ENCODE peak calls at places on chromosomes 1 and 21, in nine cellular contexts. Q is GM12891, V is transverse colon, F is GM12878, L is HCT116, H is upper lobe of left lung, Y is prostate gland, J is K562, N is spleen. K is an unnamed sample.

GRCh38 chr21:34801519-34802132 is 132.8 kb downstream of the CLIC6 start:
- DNase-seq in Q (peak; percentile 28), V (no peak), F (no peak), L (no peak), H (no peak), Y (no peak), J (peak; percentile 21), N (no peak), K (no peak)

GRCh38 chr1:165116732-165117131 is 239.8 kb downstream of the LMX1A start:
- DNase-seq in Q (no peak), V (no peak), F (no peak), L (peak; percentile 48), H (no peak), Y (no peak), J (no peak), N (no peak), K (no peak)

GRCh38 chr1:161013104-161013590 is 7.8 kb downstream of the F11R start:
- DNase-seq in Q (no peak), V (no peak), F (no peak), L (no peak), H (peak; percentile 69), Y (no peak), J (peak; percentile 52), N (no peak), K (no peak)

GRCh38 chr1:8425150-8425780 is 107.4 kb downstream of the SLC45A1 start:
- DNase-seq in Q (no peak), V (no peak), F (no peak), L (no peak), H (no peak), Y (no peak), J (no peak), N (no peak), K (no peak)

GRCh38 chr1:42214447-42214871 is 49.9 kb upstream of the GUCA2A start:
- DNase-seq in Q (no peak), V (peak; percentile 47), F (no peak), L (no peak), H (peak; percentile 60), Y (peak; percentile 72), J (no peak), N (no peak), K (no peak)

GRCh38 chr1:43605761-43606160 is 44.2 kb upstream of the KDM4A start:
- DNase-seq in Q (no peak), V (no peak), F (no peak), L (no peak), H (no peak), Y (no peak), J (no peak), N (no peak), K (no peak)

GRCh38 chr21:34702341-34702807 is 33.6 kb downstream of the CLIC6 start:
- DNase-seq in Q (no peak), V (no peak), F (no peak), L (no peak), H (no peak), Y (no peak), J (no peak), N (no peak), K (no peak)

GRCh38 chr21:45817345-45817744 is 164.2 kb upstream of the COL6A1 start:
- DNase-seq in Q (no peak), V (no peak), F (no peak), L (no peak), H (no peak), Y (no peak), J (no peak), N (no peak), K (no peak)

GRCh38 chr1:1034438-1034759 is 14.5 kb downstream of the AGRN start:
- DNase-seq in Q (no peak), V (no peak), F (no peak), L (no peak), H (no peak), Y (no peak), J (no peak), N (no peak), K (no peak)

GRCh38 chr21:15706686-15707085 is 23.1 kb upstream of the USP25 start:
- DNase-seq in Q (no peak), V (peak; percentile 23), F (no peak), L (peak; percentile 81), H (no peak), Y (peak; percentile 50), J (peak; percentile 8), N (no peak), K (no peak)

GRCh38 chr1:20634065-20634593 is 871 bp downstream of the PINK1 start:
- DNase-seq in Q (no peak), V (no peak), F (peak; percentile 13), L (no peak), H (no peak), Y (no peak), J (no peak), N (no peak), K (no peak)

GRCh38 chr1:236896716-236897115 is 101.6 kb downstream of the MTR start:
- DNase-seq in Q (no peak), V (no peak), F (no peak), L (no peak), H (no peak), Y (no peak), J (no peak), N (no peak), K (no peak)

GRCh38 chr1:19772053-19772452 is 27.7 kb downstream of the TMCO4 start:
- DNase-seq in Q (no peak), V (no peak), F (no peak), L (no peak), H (no peak), Y (no peak), J (no peak), N (no peak), K (no peak)

GRCh38 chr1:231602675-231602984 is 24.0 kb upstream of the DISC1 start:
- DNase-seq in Q (no peak), V (no peak), F (no peak), L (no peak), H (no peak), Y (no peak), J (no peak), N (no peak), K (no peak)

GRCh38 chr1:226962421-226963391 is 22.6 kb downstream of the COQ8A start:
- DNase-seq in Q (no peak), V (no peak), F (no peak), L (no peak), H (no peak), Y (no peak), J (no peak), N (no peak), K (no peak)

DNA sequence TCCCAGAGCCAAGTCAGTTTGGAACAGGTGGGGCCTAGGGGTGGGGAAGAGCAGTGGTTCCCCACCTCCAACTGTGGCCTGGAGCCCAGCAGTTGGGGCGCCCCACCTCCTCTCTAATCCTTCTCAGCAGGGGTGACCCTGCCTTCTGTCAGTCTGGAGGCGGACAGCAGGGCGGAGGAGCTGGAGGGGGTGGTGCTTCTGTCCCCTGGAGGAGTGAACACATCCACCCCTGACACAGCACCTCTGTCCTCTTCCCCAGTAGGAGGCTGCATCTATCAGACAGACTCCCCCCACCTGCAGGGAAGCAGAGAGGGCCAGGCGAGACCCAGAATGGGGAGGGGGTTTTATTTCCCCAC is 73.8 kb downstream of the MRPL37 start:
- DNase-seq in Q (no peak), V (peak; percentile 42), F (no peak), L (no peak), H (no peak), Y (no peak), J (peak; percentile 96), N (no peak), K (no peak)
- TF ChIP-seq POLR2AphosphoS5 in Q (no peak), V (peak; percentile 56), F (no peak), L (no peak), H (no peak), Y (no peak), J (peak; percentile 59), N (peak; percentile 2), K (no peak)

DNA sequence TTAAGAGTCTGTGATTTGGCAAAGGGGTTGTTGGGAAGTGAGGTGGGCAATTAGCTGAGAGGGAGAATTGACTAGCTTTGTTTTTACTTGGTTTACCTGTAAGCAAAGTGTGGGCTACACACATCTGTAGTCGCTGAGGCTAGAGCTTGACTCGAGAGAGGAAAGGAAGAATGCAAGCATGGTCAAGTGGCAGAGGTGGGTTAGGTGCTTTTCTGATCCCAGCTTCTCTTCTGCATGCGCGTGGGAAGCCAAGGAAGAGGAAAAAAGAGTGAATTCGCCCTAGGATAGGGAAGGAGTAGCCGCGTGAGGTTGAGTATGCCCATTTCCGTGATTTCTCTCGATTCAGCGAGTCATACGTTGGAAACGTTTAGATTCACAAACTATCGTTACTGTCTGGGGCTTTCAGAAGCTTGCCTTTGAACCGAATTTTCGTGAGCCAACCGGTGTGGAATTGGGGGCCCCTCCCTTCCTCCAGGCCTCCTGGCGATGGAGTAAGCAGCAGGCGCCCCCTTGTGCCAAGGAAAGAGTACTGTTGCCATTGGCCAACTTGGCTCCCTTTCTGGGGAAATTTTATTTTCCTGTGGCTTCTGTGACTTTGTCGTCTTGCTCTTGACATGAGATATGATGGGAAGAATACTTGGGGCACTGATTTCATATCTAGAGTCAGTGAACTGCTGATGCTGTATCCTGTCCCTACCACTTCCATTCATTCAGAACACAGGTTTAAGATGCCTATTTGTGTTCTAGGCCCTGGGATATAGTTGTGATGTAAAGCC is 1.3 kb downstream of the PIGV start:
- DNase-seq in Q (peak; percentile 68), V (peak; percentile 91), F (peak; percentile 59), L (peak; percentile 76), H (peak; percentile 93), Y (peak; percentile 88), J (peak; percentile 96), N (peak; percentile 95), K (peak; percentile 59)
- TF ChIP-seq POLR2A in Q (peak; percentile 73), V (no peak), F (no peak), L (peak; percentile 36), H (no peak), Y (peak; percentile 17), J (peak; percentile 57), N (no peak), K (peak; percentile 57)

GRCh38 chr1:21751281-21751680 is 31.7 kb downstream of the USP48 start:
- DNase-seq in Q (no peak), V (no peak), F (no peak), L (no peak), H (no peak), Y (no peak), J (no peak), N (no peak), K (no peak)
- TF ChIP-seq POLR2AphosphoS5 in Q (no peak), V (no peak), F (no peak), L (no peak), H (no peak), Y (no peak), J (no peak), N (no peak), K (no peak)

GRCh38 chr1:220526294-220526693 is 1.6 kb upstream of the MARK1 start:
- DNase-seq in Q (no peak), V (no peak), F (no peak), L (no peak), H (no peak), Y (no peak), J (no peak), N (no peak), K (no peak)

GRCh38 chr1:220527279-220528048 is 472 bp upstream of the MARK1 start:
- DNase-seq in Q (no peak), V (peak; percentile 29), F (no peak), L (no peak), H (no peak), Y (peak; percentile 35), J (no peak), N (no peak), K (no peak)

GRCh38 chr1:220529530-220529920 is 1.6 kb downstream of the MARK1 start:
- DNase-seq in Q (no peak), V (no peak), F (no peak), L (no peak), H (no peak), Y (no peak), J (no peak), N (no peak), K (no peak)

GRCh38 chr1:220528679-220529529 is 968 bp downstream of the MARK1 start:
- DNase-seq in Q (no peak), V (peak; percentile 9), F (no peak), L (no peak), H (no peak), Y (peak; percentile 12), J (no peak), N (no peak), K (no peak)

GRCh38 chr1:220528049-220528678 is at the start of gene MARK1:
- DNase-seq in Q (peak; percentile 43), V (peak; percentile 58), F (no peak), L (no peak), H (peak; percentile 27), Y (peak; percentile 57), J (peak; percentile 8), N (peak; percentile 77), K (peak; percentile 50)
- TF ChIP-seq POLR2A in Q (no peak), V (no peak), F (no peak), L (no peak), H (no peak), Y (no peak), J (no peak), N (no peak), K (no peak)